ENCODE peak calls at places on chromosomes 12 and 14, in nine cellular contexts. One of them, this sample, is unnamed.

GRCh38 chr12:99975321-99975720 is 9.4 kb downstream of the ANKS1B start:
- DNase-seq in stimulated activated CD8-positive, alpha-beta memory T cell treated with anti-CD3 and anti-CD28 coated beads, Interleukin-7, amount 100 ng/mL, for 1 hour: no peak
- DNase-seq in neuronal stem cell: no peak
- DNase-seq in activated naive CD4-positive, alpha-beta T cell: no peak
- DNase-seq in omental fat pad: no peak
- DNase-seq in mucosa of gallbladder: no peak
- DNase-seq in Calu3: no peak
- DNase-seq in AG09309: no peak
- DNase-seq in ovary: no peak
- DNase-seq in this sample: no peak

GRCh38 chr14:38730420-38730819 is 372.6 kb downstream of the SEC23A start:
- DNase-seq in omental fat pad: no peak
- DNase-seq in ovary: no peak
- DNase-seq in AG09309: no peak
- DNase-seq in Calu3: no peak
- DNase-seq in neuronal stem cell: no peak
- DNase-seq in stimulated activated CD8-positive, alpha-beta memory T cell treated with anti-CD3 and anti-CD28 coated beads, Interleukin-7, amount 100 ng/mL, for 1 hour: no peak
- DNase-seq in activated naive CD4-positive, alpha-beta T cell: no peak
- DNase-seq in mucosa of gallbladder: no peak
- DNase-seq in this sample: no peak

GRCh38 chr12:51517800-51518199 is 73.2 kb upstream of the SCN8A start:
- DNase-seq in omental fat pad: no peak
- DNase-seq in neuronal stem cell: no peak
- DNase-seq in ovary: no peak
- DNase-seq in Calu3: no peak
- DNase-seq in mucosa of gallbladder: no peak
- DNase-seq in stimulated activated CD8-positive, alpha-beta memory T cell treated with anti-CD3 and anti-CD28 coated beads, Interleukin-7, amount 100 ng/mL, for 1 hour: no peak
- DNase-seq in activated naive CD4-positive, alpha-beta T cell: no peak
- DNase-seq in AG09309: no peak
- DNase-seq in this sample: no peak

GRCh38 chr12:95820096-95820703 is 29.6 kb upstream of the NTN4 start:
- DNase-seq in Calu3: peak
- DNase-seq in stimulated activated CD8-positive, alpha-beta memory T cell treated with anti-CD3 and anti-CD28 coated beads, Interleukin-7, amount 100 ng/mL, for 1 hour: no peak
- DNase-seq in omental fat pad: peak
- DNase-seq in mucosa of gallbladder: peak
- DNase-seq in activated naive CD4-positive, alpha-beta T cell: no peak
- DNase-seq in ovary: no peak
- DNase-seq in AG09309: no peak
- DNase-seq in neuronal stem cell: no peak
- DNase-seq in this sample: peak

GRCh38 chr14:98692832-98693231 is 579.2 kb downstream of the BCL11B start:
- DNase-seq in ovary: no peak
- DNase-seq in Calu3: no peak
- DNase-seq in activated naive CD4-positive, alpha-beta T cell: no peak
- DNase-seq in AG09309: no peak
- DNase-seq in mucosa of gallbladder: no peak
- DNase-seq in omental fat pad: no peak
- DNase-seq in stimulated activated CD8-positive, alpha-beta memory T cell treated with anti-CD3 and anti-CD28 coated beads, Interleukin-7, amount 100 ng/mL, for 1 hour: no peak
- DNase-seq in neuronal stem cell: no peak
- DNase-seq in this sample: no peak

GRCh38 chr14:34718750-34719304 is 4.4 kb upstream of the CFL2 start:
- DNase-seq in stimulated activated CD8-positive, alpha-beta memory T cell treated with anti-CD3 and anti-CD28 coated beads, Interleukin-7, amount 100 ng/mL, for 1 hour: no peak
- DNase-seq in omental fat pad: no peak
- DNase-seq in mucosa of gallbladder: no peak
- DNase-seq in activated naive CD4-positive, alpha-beta T cell: no peak
- DNase-seq in ovary: no peak
- DNase-seq in neuronal stem cell: no peak
- DNase-seq in AG09309: no peak
- DNase-seq in Calu3: no peak
- DNase-seq in this sample: no peak

GRCh38 chr14:91729756-91730155 is 2.1 kb downstream of the CATSPERB start:
- DNase-seq in ovary: no peak
- DNase-seq in Calu3: no peak
- DNase-seq in activated naive CD4-positive, alpha-beta T cell: no peak
- DNase-seq in mucosa of gallbladder: no peak
- DNase-seq in neuronal stem cell: no peak
- DNase-seq in stimulated activated CD8-positive, alpha-beta memory T cell treated with anti-CD3 and anti-CD28 coated beads, Interleukin-7, amount 100 ng/mL, for 1 hour: no peak
- DNase-seq in AG09309: no peak
- DNase-seq in omental fat pad: no peak
- DNase-seq in this sample: no peak

GRCh38 chr12:2930865-2931264 is 28.3 kb upstream of the TEAD4 start:
- DNase-seq in ovary: no peak
- DNase-seq in AG09309: no peak
- DNase-seq in activated naive CD4-positive, alpha-beta T cell: no peak
- DNase-seq in stimulated activated CD8-positive, alpha-beta memory T cell treated with anti-CD3 and anti-CD28 coated beads, Interleukin-7, amount 100 ng/mL, for 1 hour: no peak
- DNase-seq in omental fat pad: no peak
- DNase-seq in Calu3: no peak
- DNase-seq in mucosa of gallbladder: no peak
- DNase-seq in neuronal stem cell: no peak
- DNase-seq in this sample: no peak

GRCh38 chr14:102155150-102155549 is 15.5 kb downstream of the WDR20 start:
- DNase-seq in ovary: no peak
- DNase-seq in Calu3: no peak
- DNase-seq in stimulated activated CD8-positive, alpha-beta memory T cell treated with anti-CD3 and anti-CD28 coated beads, Interleukin-7, amount 100 ng/mL, for 1 hour: no peak
- DNase-seq in mucosa of gallbladder: no peak
- DNase-seq in neuronal stem cell: peak
- DNase-seq in activated naive CD4-positive, alpha-beta T cell: no peak
- DNase-seq in omental fat pad: no peak
- DNase-seq in AG09309: no peak
- DNase-seq in this sample: no peak

GRCh38 chr12:112443916-112444315 is 25.2 kb downstream of the PTPN11 start:
- DNase-seq in Calu3: no peak
- DNase-seq in mucosa of gallbladder: no peak
- DNase-seq in stimulated activated CD8-positive, alpha-beta memory T cell treated with anti-CD3 and anti-CD28 coated beads, Interleukin-7, amount 100 ng/mL, for 1 hour: no peak
- DNase-seq in ovary: no peak
- DNase-seq in omental fat pad: no peak
- DNase-seq in neuronal stem cell: no peak
- DNase-seq in AG09309: no peak
- DNase-seq in activated naive CD4-positive, alpha-beta T cell: no peak
- DNase-seq in this sample: no peak

GRCh38 chr12:104569348-104570173 is 112.8 kb downstream of the CHST11 start:
- DNase-seq in Calu3: no peak
- DNase-seq in ovary: no peak
- DNase-seq in mucosa of gallbladder: peak
- DNase-seq in neuronal stem cell: no peak
- DNase-seq in stimulated activated CD8-positive, alpha-beta memory T cell treated with anti-CD3 and anti-CD28 coated beads, Interleukin-7, amount 100 ng/mL, for 1 hour: peak
- DNase-seq in AG09309: no peak
- DNase-seq in activated naive CD4-positive, alpha-beta T cell: no peak
- DNase-seq in omental fat pad: no peak
- DNase-seq in this sample: peak

GRCh38 chr14:79605863-79606262 is 605.4 kb downstream of the DIO2 start:
- DNase-seq in stimulated activated CD8-positive, alpha-beta memory T cell treated with anti-CD3 and anti-CD28 coated beads, Interleukin-7, amount 100 ng/mL, for 1 hour: no peak
- DNase-seq in AG09309: no peak
- DNase-seq in Calu3: no peak
- DNase-seq in neuronal stem cell: no peak
- DNase-seq in mucosa of gallbladder: no peak
- DNase-seq in omental fat pad: no peak
- DNase-seq in activated naive CD4-positive, alpha-beta T cell: no peak
- DNase-seq in ovary: no peak
- DNase-seq in this sample: no peak

GRCh38 chr14:28651148-28651547 is 115.4 kb upstream of the FOXG1 start:
- DNase-seq in stimulated activated CD8-positive, alpha-beta memory T cell treated with anti-CD3 and anti-CD28 coated beads, Interleukin-7, amount 100 ng/mL, for 1 hour: no peak
- DNase-seq in neuronal stem cell: no peak
- DNase-seq in mucosa of gallbladder: no peak
- DNase-seq in ovary: no peak
- DNase-seq in omental fat pad: no peak
- DNase-seq in Calu3: no peak
- DNase-seq in AG09309: no peak
- DNase-seq in activated naive CD4-positive, alpha-beta T cell: no peak
- DNase-seq in this sample: no peak

GRCh38 chr12:15684896-15685658 is 104.1 kb downstream of the EPS8 start:
- DNase-seq in ovary: no peak
- DNase-seq in AG09309: no peak
- DNase-seq in mucosa of gallbladder: no peak
- DNase-seq in Calu3: no peak
- DNase-seq in omental fat pad: no peak
- DNase-seq in neuronal stem cell: no peak
- DNase-seq in activated naive CD4-positive, alpha-beta T cell: no peak
- DNase-seq in stimulated activated CD8-positive, alpha-beta memory T cell treated with anti-CD3 and anti-CD28 coated beads, Interleukin-7, amount 100 ng/mL, for 1 hour: no peak
- DNase-seq in this sample: no peak

GRCh38 chr12:128914908-128915563 is 61.8 kb downstream of the GLT1D1 start:
- DNase-seq in stimulated activated CD8-positive, alpha-beta memory T cell treated with anti-CD3 and anti-CD28 coated beads, Interleukin-7, amount 100 ng/mL, for 1 hour: no peak
- DNase-seq in activated naive CD4-positive, alpha-beta T cell: no peak
- DNase-seq in omental fat pad: no peak
- DNase-seq in AG09309: no peak
- DNase-seq in neuronal stem cell: no peak
- DNase-seq in mucosa of gallbladder: no peak
- DNase-seq in ovary: no peak
- DNase-seq in Calu3: no peak
- DNase-seq in this sample: no peak

GRCh38 chr12:24888813-24889212 is 60.1 kb downstream of the BCAT1 start:
- DNase-seq in neuronal stem cell: no peak
- DNase-seq in mucosa of gallbladder: no peak
- DNase-seq in activated naive CD4-positive, alpha-beta T cell: no peak
- DNase-seq in AG09309: no peak
- DNase-seq in ovary: no peak
- DNase-seq in omental fat pad: no peak
- DNase-seq in Calu3: no peak
- DNase-seq in stimulated activated CD8-positive, alpha-beta memory T cell treated with anti-CD3 and anti-CD28 coated beads, Interleukin-7, amount 100 ng/mL, for 1 hour: no peak
- DNase-seq in this sample: no peak

GRCh38 chr14:105485720-105486332 is 860 bp upstream of the CRIP1 start:
- DNase-seq in stimulated activated CD8-positive, alpha-beta memory T cell treated with anti-CD3 and anti-CD28 coated beads, Interleukin-7, amount 100 ng/mL, for 1 hour: no peak
- DNase-seq in mucosa of gallbladder: no peak
- DNase-seq in Calu3: peak
- DNase-seq in AG09309: no peak
- DNase-seq in omental fat pad: no peak
- DNase-seq in neuronal stem cell: no peak
- DNase-seq in ovary: peak
- DNase-seq in activated naive CD4-positive, alpha-beta T cell: no peak
- DNase-seq in this sample: no peak

GRCh38 chr12:57759360-57759980 is 4.6 kb downstream of the MARCHF9 start:
- DNase-seq in AG09309: no peak
- DNase-seq in neuronal stem cell: no peak
- DNase-seq in ovary: no peak
- DNase-seq in Calu3: peak
- DNase-seq in stimulated activated CD8-positive, alpha-beta memory T cell treated with anti-CD3 and anti-CD28 coated beads, Interleukin-7, amount 100 ng/mL, for 1 hour: no peak
- DNase-seq in omental fat pad: no peak
- DNase-seq in mucosa of gallbladder: no peak
- DNase-seq in activated naive CD4-positive, alpha-beta T cell: no peak
- DNase-seq in this sample: no peak

GRCh38 chr12:111413442-111414086 is 7.8 kb downstream of the SH2B3 start:
- DNase-seq in Calu3: no peak
- DNase-seq in AG09309: peak
- DNase-seq in mucosa of gallbladder: no peak
- DNase-seq in neuronal stem cell: no peak
- DNase-seq in omental fat pad: no peak
- DNase-seq in stimulated activated CD8-positive, alpha-beta memory T cell treated with anti-CD3 and anti-CD28 coated beads, Interleukin-7, amount 100 ng/mL, for 1 hour: no peak
- DNase-seq in activated naive CD4-positive, alpha-beta T cell: no peak
- DNase-seq in ovary: no peak
- DNase-seq in this sample: peak